ENCODE peak calls at places on chromosomes 7 and 10, in nine cellular contexts. W is HS-5; H is GM12892; G is CD4-positive, alpha-beta T cell; Z is cardiac fibroblast; S is effector memory CD4-positive, alpha-beta T cell; O is fibroblast of mammary gland; E is HT-29; I is SJSA1. D is an unnamed sample.
A peak's percentile ranks its signal among the peaks of the same experiment; 100 is the strongest.

GRCh38 chr7:22094413-22095304 is 149.0 kb upstream of the CDCA7L start:
- DNase-seq in Z (peak; percentile 43), O (peak; percentile 31), H (no peak), S (no peak), E (peak; percentile 24), I (no peak), W (peak; percentile 92), G (no peak), D (no peak)

GRCh38 chr10:78852856-78853255 is 215.9 kb upstream of the ZMIZ1 start:
- DNase-seq in S (no peak), E (peak; percentile 33), G (no peak), I (no peak), O (peak; percentile 32), Z (peak; percentile 51), H (no peak), W (no peak), D (peak; percentile 80)

GRCh38 chr10:117442521-117442920 is 67.3 kb upstream of the PDZD8 start:
- DNase-seq in O (no peak), S (no peak), E (no peak), W (no peak), Z (no peak), I (no peak), H (no peak), G (no peak), D (no peak)

GRCh38 chr7:91880016-91880412 is 488 bp downstream of the MTERF1 start:
- DNase-seq in E (no peak), O (peak; percentile 19), H (no peak), G (no peak), W (no peak), S (no peak), I (no peak), Z (no peak), D (no peak)

GRCh38 chr7:14191686-14192098 is 202.2 kb upstream of the ETV1 start:
- DNase-seq in O (peak; percentile 91), E (no peak), W (peak; percentile 72), I (no peak), G (no peak), S (no peak), Z (peak; percentile 76), H (no peak), D (no peak)

GRCh38 chr7:6293202-6293601 is 20.8 kb upstream of the CYTH3 start:
- DNase-seq in I (no peak), S (no peak), Z (no peak), W (no peak), E (no peak), O (no peak), H (no peak), G (no peak), D (no peak)

GRCh38 chr7:105677395-105677701 is 96.1 kb upstream of the EFCAB10 start:
- DNase-seq in G (no peak), S (no peak), I (no peak), E (no peak), O (no peak), Z (no peak), H (no peak), W (no peak), D (no peak)

GRCh38 chr7:106485031-106485551 is 175.9 kb downstream of the CCDC71L start:
- DNase-seq in E (no peak), I (no peak), O (peak; percentile 92), S (no peak), Z (peak; percentile 81), W (peak; percentile 60), G (no peak), H (no peak), D (no peak)

GRCh38 chr7:117764031-117764430 is 109.2 kb downstream of the CTTNBP2 start:
- DNase-seq in S (no peak), G (no peak), Z (no peak), H (no peak), O (no peak), I (no peak), W (no peak), E (peak; percentile 8), D (no peak)

GRCh38 chr10:91762878-91763277 is 35.3 kb upstream of the TNKS2 start:
- DNase-seq in I (no peak), H (no peak), S (no peak), W (no peak), G (no peak), O (no peak), E (no peak), Z (no peak), D (no peak)

GRCh38 chr7:8263048-8263447 is 1.1 kb upstream of the ICA1 start:
- DNase-seq in S (no peak), W (no peak), G (no peak), O (no peak), I (no peak), E (no peak), H (no peak), Z (no peak), D (no peak)

GRCh38 chr7:923108-924041 is 31.1 kb downstream of the ADAP1 start:
- DNase-seq in E (peak; percentile 96), W (no peak), G (peak; percentile 90), H (peak; percentile 97), O (no peak), S (peak; percentile 90), I (peak; percentile 59), Z (no peak), D (no peak)

GRCh38 chr7:2180081-2180480 is 52.7 kb downstream of the MAD1L1 start:
- DNase-seq in I (no peak), S (no peak), H (no peak), G (no peak), W (no peak), Z (no peak), O (no peak), E (no peak), D (no peak)

GRCh38 chr10:93039721-93040120 is 20.9 kb upstream of the CYP26C1 start:
- DNase-seq in O (peak; percentile 52), Z (peak; percentile 74), S (no peak), G (no peak), E (peak; percentile 56), W (no peak), I (no peak), H (no peak), D (peak; percentile 71)

GRCh38 chr10:48836605-48837004 is 103.0 kb downstream of the LRRC18 start:
- DNase-seq in G (no peak), I (no peak), Z (no peak), O (no peak), W (no peak), E (no peak), H (no peak), S (no peak), D (no peak)

GRCh38 chr7:158397885-158398284 is 189.7 kb downstream of the PTPRN2 start:
- DNase-seq in S (no peak), Z (no peak), G (no peak), O (no peak), W (no peak), I (no peak), E (no peak), H (no peak), D (no peak)

GRCh38 chr7:140146574-140146973 is 30.2 kb downstream of the KDM7A start:
- DNase-seq in S (no peak), H (no peak), W (no peak), G (no peak), Z (no peak), I (no peak), O (no peak), E (no peak), D (no peak)

D was measured in H7.